ENCODE peak calls at places on chromosome 4, in eight cellular contexts. N is HepG2, J is GM23338, Q is GM12878, U is SK-N-SH, F is HL-60, G is Panc1, D is K562. B is an unnamed sample.

GRCh38 chr4:76691767-76692689 is 205.9 kb downstream of the SOWAHB start:
- DNase-seq in J (no peak), G (no peak), Q (no peak), U (no peak), N (no peak), F (no peak), D (no peak), B (no peak)

GRCh38 chr4:101696276-101697010 is 94.1 kb upstream of the BANK1 start:
- DNase-seq in D (no peak), U (no peak), G (no peak), N (no peak), J (no peak), Q (no peak), F (no peak), B (no peak)

GRCh38 chr4:89137231-89137630 is 25.9 kb downstream of the TIGD2 start:
- DNase-seq in F (no peak), U (no peak), N (no peak), J (peak; percentile 22), D (no peak), Q (no peak), G (no peak), B (no peak)

GRCh38 chr4:22237155-22237751 is 278.6 kb downstream of the ADGRA3 start:
- DNase-seq in N (peak; percentile 15), F (no peak), U (peak; percentile 29), G (no peak), J (peak; percentile 91), D (peak; percentile 24), Q (no peak), B (peak; percentile 29)

GRCh38 chr4:165716472-165716871 is 156.6 kb upstream of the TLL1 start:
- DNase-seq in N (no peak), J (no peak), F (no peak), U (no peak), Q (no peak), G (no peak), D (no peak), B (no peak)

GRCh38 chr4:102230194-102230593 is 115.1 kb downstream of the SLC39A8 start:
- DNase-seq in U (no peak), D (no peak), F (no peak), N (no peak), Q (no peak), J (no peak), G (no peak), B (no peak)

GRCh38 chr4:10164877-10165283 is 48.3 kb upstream of the WDR1 start:
- DNase-seq in N (peak; percentile 14), Q (no peak), F (no peak), U (peak; percentile 55), G (no peak), J (peak; percentile 76), D (peak; percentile 68), B (peak; percentile 44)

GRCh38 chr4:82799006-82799881 is 648 bp upstream of the SCD5 start:
- DNase-seq in F (peak; percentile 13), D (no peak), G (no peak), Q (no peak), J (peak; percentile 38), N (no peak), U (peak; percentile 44), B (no peak)

GRCh38 chr4:122450847-122451246 is 5.7 kb downstream of the IL2 start:
- DNase-seq in G (no peak), Q (no peak), D (no peak), N (peak; percentile 1), F (no peak), U (no peak), J (peak; percentile 91), B (peak; percentile 73)

GRCh38 chr4:174198396-174199179 is 84.9 kb downstream of the FBXO8 start:
- DNase-seq in D (peak; percentile 16), U (peak; percentile 51), F (no peak), N (no peak), Q (no peak), G (peak; percentile 81), J (no peak), B (no peak)

GRCh38 chr4:137610960-137611359 is 78.7 kb upstream of the PCDH18 start:
- DNase-seq in G (no peak), Q (no peak), N (peak; percentile 1), F (no peak), D (no peak), U (no peak), J (peak; percentile 64), B (no peak)

GRCh38 chr4:182585321-182585720 is 331.9 kb downstream of the DCTD start:
- DNase-seq in F (no peak), N (no peak), D (no peak), G (no peak), J (peak; percentile 80), U (no peak), Q (no peak), B (no peak)

GRCh38 chr4:188092824-188093223 is 16.6 kb downstream of the TRIML2 start:
- DNase-seq in G (no peak), N (no peak), D (no peak), Q (no peak), F (no peak), U (no peak), J (no peak), B (no peak)

GRCh38 chr4:1048781-1049590 is 37.6 kb downstream of the FGFRL1 start:
- DNase-seq in J (no peak), D (no peak), N (no peak), F (peak; percentile 59), U (peak; percentile 24), Q (no peak), G (no peak), B (no peak)

GRCh38 chr4:55398461-55398860 is 2.7 kb downstream of the TMEM165 start:
- DNase-seq in Q (no peak), D (no peak), J (no peak), N (no peak), G (no peak), U (no peak), F (no peak), B (no peak)

GRCh38 chr4:3106339-3107186 is 32.1 kb downstream of the HTT start:
- DNase-seq in F (peak; percentile 61), N (peak; percentile 67), J (peak; percentile 88), D (peak; percentile 85), G (peak; percentile 83), U (peak; percentile 88), Q (peak; percentile 79), B (peak; percentile 55)
- TF ChIP-seq POLR2AphosphoS5 in F (no peak), N (no peak), J (no peak), D (no peak), G (no peak), U (no peak), Q (no peak), B (no peak)

GRCh38 chr4:73866236-73866635 is 3.0 kb upstream of the CXCL1 start:
- DNase-seq in F (no peak), D (no peak), G (no peak), Q (no peak), J (no peak), N (no peak), U (no peak), B (no peak)

GRCh38 chr4:73865697-73866096 is 3.5 kb upstream of the CXCL1 start:
- DNase-seq in U (no peak), G (no peak), Q (no peak), F (no peak), J (no peak), N (no peak), D (no peak), B (no peak)

GRCh38 chr4:73864973-73865372 is 4.2 kb upstream of the CXCL1 start:
- DNase-seq in G (no peak), U (no peak), Q (no peak), N (no peak), J (no peak), F (no peak), D (no peak), B (no peak)

GRCh38 chr4:73862357-73862756 is 6.8 kb upstream of the CXCL1 start:
- DNase-seq in U (no peak), G (no peak), Q (no peak), D (no peak), J (no peak), N (no peak), F (no peak), B (no peak)

GRCh38 chr4:73864365-73864764 is 4.8 kb upstream of the CXCL1 start:
- DNase-seq in G (no peak), J (peak; percentile 57), Q (no peak), F (no peak), N (peak; percentile 11), D (no peak), U (no peak), B (no peak)
- TF ChIP-seq CTCF in G (peak; percentile 71), J (peak; percentile 65), Q (peak; percentile 66), F (peak; percentile 1), N (peak; percentile 43), D (peak; percentile 72), U (peak; percentile 29), B (peak; percentile 70)

GRCh38 chr4:185261971-185262370 is 52.6 kb downstream of the SNX25 start:
- DNase-seq in J (no peak), U (no peak), D (no peak), F (no peak), Q (no peak), N (no peak), G (no peak), B (no peak)

GRCh38 chr4:185263419-185263818 is 54.0 kb downstream of the SNX25 start:
- DNase-seq in D (no peak), N (no peak), F (no peak), G (no peak), U (no peak), J (no peak), Q (no peak), B (no peak)

GRCh38 chr4:185270037-185270436 is 60.6 kb downstream of the SNX25 start:
- DNase-seq in N (no peak), G (no peak), U (no peak), J (no peak), D (no peak), Q (no peak), F (no peak), B (no peak)

GRCh38 chr4:185269286-185269685 is 59.9 kb downstream of the SNX25 start:
- DNase-seq in Q (no peak), U (no peak), G (no peak), J (no peak), F (no peak), D (no peak), N (peak; percentile 21), B (no peak)

DNA sequence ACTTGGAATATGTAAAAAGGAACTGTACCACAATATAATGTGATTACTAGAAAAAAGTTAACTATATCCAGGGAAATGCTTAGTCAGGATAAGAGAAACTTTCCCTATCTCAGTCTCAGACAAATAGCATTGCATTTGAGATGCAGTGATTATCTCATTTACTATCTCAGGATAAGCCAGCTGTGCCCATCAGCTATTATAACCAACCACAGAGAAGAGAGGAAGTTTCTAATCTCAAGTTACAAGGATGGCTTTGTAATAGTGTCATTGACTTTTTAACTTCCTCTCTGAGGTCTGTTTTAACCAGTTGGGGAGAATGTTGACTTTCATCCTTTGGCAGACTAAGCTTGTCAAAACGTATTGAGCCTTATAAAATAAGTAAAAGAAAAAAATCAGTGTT is 56.5 kb downstream of the SNX25 start:
- DNase-seq in Q (peak; percentile 35), J (peak; percentile 50), N (no peak), D (no peak), F (no peak), U (no peak), G (no peak), B (no peak)
- TF ChIP-seq REST in Q (no peak), J (no peak), N (no peak), D (no peak), F (no peak), U (no peak), G (no peak), B (no peak)

DNA sequence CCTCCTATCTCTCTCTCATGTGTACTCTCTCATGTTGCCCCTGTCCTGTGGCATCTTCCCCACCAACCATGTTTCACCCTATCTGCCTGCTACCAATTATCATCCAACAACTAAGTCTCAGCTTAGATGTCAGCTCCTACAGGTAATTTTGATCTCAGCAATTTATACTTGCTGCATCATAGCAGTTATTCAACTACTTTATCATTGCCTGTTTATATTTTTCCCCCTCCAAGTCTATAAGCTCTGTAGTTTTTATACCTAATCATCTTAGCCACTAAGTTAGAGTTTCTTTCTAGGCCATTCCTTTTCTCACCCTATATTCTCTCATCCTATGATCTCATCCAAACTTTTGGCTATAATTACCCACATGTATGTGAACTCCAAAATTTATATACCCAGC is 50.7 kb downstream of the MAB21L2 start:
- DNase-seq in G (no peak), U (no peak), F (no peak), N (no peak), D (no peak), J (no peak), Q (no peak), B (no peak)
- TF ChIP-seq POLR2AphosphoS5 in G (no peak), U (no peak), F (no peak), N (no peak), D (no peak), J (no peak), Q (no peak), B (no peak)